ENCODE peak calls at places on chromosomes 2 and 18, in five cellular contexts. X is GM12878, I is upper lobe of left lung, P is K562, S is heart left ventricle. O is an unnamed sample.

GRCh38 chr2:219551412-219551811 is 7.6 kb downstream of the TMEM198 start:
- ATAC-seq in S (no peak), X (peak), P (peak), I (no peak), O (no peak)

GRCh38 chr2:120348134-120349103 is 2.5 kb downstream of the INHBB start:
- ATAC-seq in P (no peak), I (no peak), S (no peak), X (no peak), O (no peak)

GRCh38 chr18:79677221-79677620 is 2.4 kb upstream of the CTDP1 start:
- ATAC-seq in P (no peak), X (no peak), I (no peak), S (no peak), O (no peak)

GRCh38 chr18:49813321-49814146 is at the start of gene ACAA2:
- ATAC-seq in X (peak), I (peak), S (peak), P (peak), O (peak)

GRCh38 chr2:178247255-178247654 is 52.9 kb downstream of the OSBPL6 start:
- ATAC-seq in S (no peak), X (no peak), P (no peak), I (no peak), O (no peak)

GRCh38 chr2:70817284-70817954 is 3.0 kb downstream of the CLEC4F start:
- ATAC-seq in X (no peak), S (no peak), P (no peak), I (no peak), O (no peak)

GRCh38 chr18:30787410-30787809 is 255.1 kb downstream of the DSC3 start:
- ATAC-seq in S (no peak), P (no peak), I (no peak), X (no peak), O (no peak)

GRCh38 chr18:35174093-35174731 is 66.6 kb upstream of the ZNF397 start:
- ATAC-seq in S (peak), I (peak), P (peak), X (peak), O (no peak)

GRCh38 chr2:25994509-25994908 is 12.2 kb upstream of the KIF3C start:
- ATAC-seq in S (no peak), P (no peak), I (no peak), X (no peak), O (no peak)

GRCh38 chr2:107376910-107377309 is 449.8 kb upstream of the RGPD4 start:
- ATAC-seq in X (no peak), I (no peak), S (no peak), P (no peak), O (no peak)

GRCh38 chr2:98277156-98277859 is 68.9 kb upstream of the CNGA3 start:
- ATAC-seq in P (no peak), I (no peak), X (no peak), S (no peak), O (no peak)

GRCh38 chr18:50091495-50092249 is 103.3 kb downstream of the MYO5B start:
- ATAC-seq in I (no peak), P (no peak), X (no peak), S (peak), O (no peak)

GRCh38 chr2:234970467-234970866 is 18.6 kb downstream of the SH3BP4 start:
- ATAC-seq in P (no peak), I (peak), S (peak), X (no peak), O (peak)

GRCh38 chr2:174599310-174599941 is 1.8 kb upstream of the WIPF1 start:
- ATAC-seq in I (no peak), S (no peak), X (no peak), P (no peak), O (no peak)

GRCh38 chr2:64773461-64774118 is 119.9 kb upstream of the SERTAD2 start:
- ATAC-seq in I (peak), P (peak), S (no peak), X (no peak), O (no peak)

GRCh38 chr2:220043155-220043992 is 415.9 kb downstream of the SLC4A3 start:
- ATAC-seq in P (no peak), S (no peak), X (no peak), I (no peak), O (no peak)

GRCh38 chr2:46053502-46054094 is 243.6 kb upstream of the EPAS1 start:
- ATAC-seq in P (no peak), I (peak), S (no peak), X (no peak), O (no peak)

GRCh38 chr2:151560289-151560688 is 150.6 kb downstream of the RIF1 start:
- ATAC-seq in S (peak), I (peak), X (no peak), P (peak), O (peak)

GRCh38 chr18:3060667-3061580 is 48.0 kb upstream of the LPIN2 start:
- ATAC-seq in P (no peak), I (no peak), S (peak), X (peak), O (peak)

GRCh38 chr18:7902399-7902839 is 335.3 kb downstream of the PTPRM start:
- ATAC-seq in X (no peak), S (peak), I (peak), P (no peak), O (peak)

GRCh38 chr2:105736145-105736544 is 8.6 kb upstream of the NCK2 start:
- ATAC-seq in S (no peak), P (peak), I (no peak), X (no peak), O (no peak)

GRCh38 chr2:86035883-86036789 is 69.5 kb downstream of the POLR1A start:
- ATAC-seq in I (peak), X (peak), S (peak), P (peak), O (peak)

GRCh38 chr18:29004921-29005320 is 828.0 kb upstream of the CDH2 start:
- ATAC-seq in P (no peak), S (no peak), I (no peak), X (no peak), O (no peak)

GRCh38 chr2:219042157-219042556 is 841 bp upstream of the CFAP65 start:
- ATAC-seq in P (no peak), X (no peak), S (no peak), I (no peak), O (no peak)

GRCh38 chr2:202337133-202337532 is 39.0 kb upstream of the BMPR2 start:
- ATAC-seq in I (no peak), P (peak), X (no peak), S (no peak), O (no peak)

GRCh38 chr2:202337706-202338346 is 38.3 kb upstream of the BMPR2 start:
- ATAC-seq in S (no peak), I (no peak), X (no peak), P (peak), O (no peak)

GRCh38 chr2:202339052-202339870 is 36.9 kb upstream of the BMPR2 start:
- ATAC-seq in X (no peak), I (no peak), P (no peak), S (no peak), O (no peak)

DNA sequence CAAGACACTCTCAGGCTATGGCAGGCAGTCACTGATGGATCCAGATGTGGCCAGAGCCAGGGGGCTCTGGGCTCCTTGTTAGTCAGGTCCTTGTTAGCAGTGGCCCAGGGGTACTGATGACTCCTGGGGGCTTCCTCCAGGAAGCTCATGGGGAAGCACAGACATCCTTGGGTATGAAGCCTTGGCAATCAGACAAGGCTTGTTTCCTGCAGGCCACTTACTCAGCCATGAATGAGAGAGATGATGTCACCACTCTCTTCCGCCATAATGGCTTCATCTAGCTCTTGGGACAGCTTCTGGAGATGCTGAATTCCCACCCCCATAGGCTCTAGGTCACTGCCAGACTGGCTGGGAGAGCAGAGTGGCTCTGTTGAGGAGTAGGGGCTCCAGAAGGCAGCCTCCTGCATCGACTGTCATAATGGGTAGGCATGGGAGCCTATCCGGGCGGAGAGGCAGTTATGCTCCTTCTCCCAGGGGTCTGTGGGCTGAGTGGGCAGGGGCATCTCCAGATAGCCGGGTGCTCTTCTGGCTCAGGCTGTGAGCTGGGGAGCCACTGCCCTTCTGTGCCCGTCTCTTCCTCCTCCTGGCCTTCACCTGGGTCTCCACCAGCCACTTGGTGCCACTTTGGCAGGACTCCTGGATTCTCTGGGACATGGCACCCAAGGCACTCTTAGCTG is 40.2 kb upstream of the BMPR2 start:
- ATAC-seq in I (no peak), S (peak), X (no peak), P (peak), O (no peak)
- TF ChIP-seq POLR2A in I (no peak), S (no peak), X (no peak), P (no peak), O (no peak)

DNA sequence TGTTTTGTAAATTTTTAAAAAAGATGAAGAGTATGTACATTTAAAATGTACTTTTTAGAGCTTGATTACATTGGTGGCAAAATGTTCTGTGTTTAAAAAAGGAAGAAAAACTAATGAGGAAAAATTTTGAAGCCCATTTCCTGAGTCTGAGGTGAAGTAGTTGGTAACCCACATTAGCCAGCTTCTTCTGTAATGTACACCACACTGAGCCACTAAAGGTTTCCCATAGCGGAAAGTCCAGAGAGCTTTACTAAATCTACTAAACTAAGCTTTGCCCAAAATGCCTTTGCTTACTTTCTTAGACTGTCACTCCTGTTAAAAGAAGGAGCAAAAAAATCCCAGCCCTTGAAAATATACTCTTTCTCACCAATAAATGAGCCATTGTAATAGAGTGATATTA is 804.8 kb upstream of the ZEB2 start:
- ATAC-seq in P (no peak), I (no peak), X (no peak), S (no peak), O (no peak)
- TF ChIP-seq POLR2A in P (no peak), I (no peak), X (no peak), S (no peak), O (no peak)

GRCh38 chr2:74459377-74460118 is 1.3 kb downstream of the WBP1 start:
- ATAC-seq in I (no peak), P (no peak), S (no peak), X (no peak), O (no peak)

GRCh38 chr2:74457129-74457548 is 1.1 kb upstream of the WBP1 start:
- ATAC-seq in I (peak), X (no peak), S (no peak), P (no peak), O (no peak)

GRCh38 chr2:74458132-74458956 is at the start of gene WBP1:
- ATAC-seq in X (peak), S (peak), I (peak), P (peak), O (peak)

GRCh38 chr2:74458957-74459290 is 686 bp downstream of the WBP1 start:
- ATAC-seq in P (no peak), I (no peak), X (no peak), S (no peak), O (no peak)

GRCh38 chr2:74457549-74458131 is 598 bp upstream of the WBP1 start:
- ATAC-seq in X (peak), I (peak), P (no peak), S (peak), O (peak)
- TF ChIP-seq POLR2A in X (peak), I (peak), P (no peak), S (peak), O (peak)

GRCh38 chr2:84959045-84959493 is 11.9 kb upstream of the KCMF1 start:
- ATAC-seq in X (no peak), P (peak), S (no peak), I (peak), O (no peak)
- TF ChIP-seq POLR2A in X (no peak), P (no peak), S (no peak), I (no peak), O (no peak)

GRCh38 chr2:27211943-27212625 is at the start of the genes ATRAID and SLC5A6:
- ATAC-seq in S (peak), I (peak), P (peak), X (peak), O (peak)
- TF ChIP-seq POLR2A in S (peak), I (peak), P (peak), X (peak), O (peak)